ENCODE peak calls at places on chromosomes 3 and 15, in nine cellular contexts. Y is bronchial epithelial cell; Q is heart left ventricle; C is A549; R is astrocyte of the cerebellum; Z is Peyer's patch; X is fibroblast of pulmonary artery; G is MM.1S; D is CD8-positive, alpha-beta T cell. M is an unnamed sample.

GRCh38 chr15:71588746-71589145 is 221.6 kb upstream of the NR2E3 start:
- DNase-seq in Y (peak; percentile 68), X (peak; percentile 59), D (no peak), Q (no peak), C (peak; percentile 53), G (no peak), Z (no peak), R (peak; percentile 84), M (peak; percentile 30)

GRCh38 chr15:99564221-99565030 is 1.4 kb upstream of the MEF2A start:
- DNase-seq in Q (peak; percentile 30), Z (peak; percentile 20), Y (peak; percentile 19), D (no peak), G (no peak), C (no peak), X (peak; percentile 26), R (peak; percentile 81), M (no peak)

GRCh38 chr3:85535517-85535916 is 576.7 kb downstream of the CADM2 start:
- DNase-seq in Y (no peak), G (no peak), Q (no peak), X (no peak), D (no peak), R (no peak), C (no peak), Z (no peak), M (no peak)

GRCh38 chr3:137325170-137325569 is 367.4 kb downstream of the IL20RB start:
- DNase-seq in Z (no peak), R (no peak), D (no peak), G (no peak), Y (no peak), X (no peak), Q (no peak), C (no peak), M (no peak)

GRCh38 chr3:50274371-50275104 is 4.3 kb upstream of the LSMEM2 start:
- DNase-seq in Y (peak; percentile 51), X (peak; percentile 65), C (peak; percentile 50), D (peak; percentile 48), Q (peak; percentile 58), Z (peak; percentile 64), G (peak; percentile 69), R (no peak), M (no peak)

GRCh38 chr15:101293122-101293521 is 1.9 kb downstream of the SNRPA1 start:
- DNase-seq in D (no peak), Q (no peak), G (no peak), R (no peak), X (no peak), C (no peak), Z (peak; percentile 60), Y (peak; percentile 13), M (no peak)

GRCh38 chr3:171873561-171873960 is 30.4 kb downstream of the TMEM212 start:
- DNase-seq in C (peak; percentile 25), D (no peak), G (no peak), Z (no peak), Q (no peak), R (no peak), Y (peak; percentile 51), X (peak; percentile 68), M (no peak)

GRCh38 chr3:15205934-15206661 is at the start of gene CAPN7:
- DNase-seq in D (peak; percentile 88), R (peak; percentile 72), C (peak; percentile 87), Z (peak; percentile 96), Q (peak; percentile 96), Y (peak; percentile 79), X (peak; percentile 93), G (peak; percentile 96), M (peak; percentile 30)

GRCh38 chr3:159821737-159822136 is 166.9 kb upstream of the IL12A start:
- DNase-seq in G (no peak), D (no peak), Q (no peak), X (no peak), Y (no peak), Z (no peak), C (no peak), R (no peak), M (no peak)

GRCh38 chr15:67863442-67863987 is 23.7 kb upstream of the RNU6-1 start:
- DNase-seq in Q (peak; percentile 81), R (no peak), G (peak; percentile 72), X (peak; percentile 79), Y (peak; percentile 32), Z (peak; percentile 61), C (peak; percentile 87), D (peak; percentile 35), M (no peak)

GRCh38 chr3:141094851-141095545 is 43.9 kb downstream of the SPSB4 start:
- DNase-seq in D (no peak), Y (no peak), C (no peak), G (no peak), Z (peak; percentile 20), X (peak; percentile 64), Q (peak; percentile 88), R (peak; percentile 72), M (no peak)

GRCh38 chr3:149454746-149455145 is 19.8 kb upstream of the TM4SF4 start:
- DNase-seq in Q (no peak), D (no peak), R (no peak), Z (no peak), G (no peak), C (no peak), X (peak; percentile 59), Y (peak; percentile 6), M (no peak)

GRCh38 chr3:124881976-124882697 is 5.0 kb downstream of the ITGB5 start:
- DNase-seq in Z (no peak), D (no peak), Q (no peak), Y (no peak), R (no peak), C (no peak), G (no peak), X (no peak), M (no peak)

GRCh38 chr3:49198161-49198560 is 26.8 kb downstream of the KLHDC8B start:
- DNase-seq in Z (no peak), D (no peak), X (no peak), G (no peak), R (no peak), Y (no peak), Q (no peak), C (no peak), M (no peak)

GRCh38 chr3:63654246-63654645 is 1.8 kb downstream of the SNTN start:
- DNase-seq in D (no peak), Q (no peak), X (peak; percentile 7), Y (no peak), C (no peak), Z (no peak), R (no peak), G (no peak), M (no peak)

GRCh38 chr3:37934631-37935289 is 55.8 kb upstream of the VILL start:
- DNase-seq in X (peak; percentile 47), Z (no peak), D (no peak), G (no peak), Y (no peak), C (no peak), R (no peak), Q (no peak), M (no peak)

GRCh38 chr3:136235545-136235944 is 14.6 kb upstream of the PCCB start:
- DNase-seq in Y (no peak), Q (no peak), Z (no peak), C (no peak), R (no peak), X (no peak), G (no peak), D (no peak), M (no peak)

GRCh38 chr3:136237961-136238649 is 12.0 kb upstream of the PCCB start:
- DNase-seq in Z (no peak), D (no peak), Q (no peak), C (no peak), G (no peak), Y (no peak), R (no peak), X (no peak), M (no peak)

GRCh38 chr3:136239094-136239493 is 11.0 kb upstream of the PCCB start:
- DNase-seq in Z (no peak), X (no peak), G (no peak), Y (no peak), Q (no peak), D (no peak), C (no peak), R (no peak), M (no peak)

GRCh38 chr3:136237103-136237502 is 13.0 kb upstream of the PCCB start:
- DNase-seq in Y (no peak), D (no peak), Q (no peak), C (no peak), X (no peak), Z (no peak), R (no peak), G (no peak), M (no peak)

GRCh38 chr3:136236109-136236508 is 14.0 kb upstream of the PCCB start:
- DNase-seq in Y (no peak), C (no peak), Q (no peak), D (no peak), G (no peak), X (no peak), Z (no peak), R (no peak), M (no peak)
- H3K4me3 ChIP-seq in Y (no peak overlapping the region), C (no peak overlapping the region), Q (no peak overlapping the region), D (no peak overlapping the region), G (no peak overlapping the region), X (no peak overlapping the region), Z (no peak overlapping the region), R (no peak overlapping the region), M (no peak overlapping the region)

DNA sequence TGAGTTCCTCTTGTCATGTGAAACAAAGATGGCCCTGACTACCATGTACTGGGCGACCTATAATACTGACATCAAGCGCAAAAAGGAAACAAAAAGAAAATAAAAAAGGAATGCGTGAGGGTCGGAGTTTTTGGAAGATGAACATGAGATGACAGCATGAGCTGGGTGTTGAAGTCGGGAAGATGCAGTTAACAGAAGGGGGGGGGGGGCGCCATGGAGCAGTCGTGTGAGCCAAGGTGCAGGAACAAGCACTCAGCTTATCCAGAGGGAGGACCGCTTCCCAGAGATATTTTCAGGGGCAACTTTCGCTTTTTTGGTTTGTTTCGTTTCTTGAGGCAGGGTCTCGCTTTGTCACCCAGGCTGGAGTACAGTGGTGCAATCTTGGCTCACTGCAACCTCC is 110.2 kb downstream of the RORA start:
- DNase-seq in Z (no peak), G (no peak), C (no peak), R (no peak), D (no peak), Y (no peak), X (no peak), Q (no peak), M (no peak)
- TF ChIP-seq CTCF in Z (no peak), G (no peak), C (no peak), R (no peak), D (no peak), Y (peak; percentile 2), X (peak; percentile 12), Q (no peak), M (peak; percentile 26)

GRCh38 chr3:195150194-195151118 is 120.5 kb downstream of the XXYLT1 start:
- DNase-seq in X (peak; percentile 95), C (no peak), D (no peak), Y (peak; percentile 88), Q (peak; percentile 81), G (peak; percentile 74), Z (peak; percentile 66), R (no peak), M (no peak)
- H3K4me3 ChIP-seq in X (peak overlapping the region; percentile 34), C (no peak overlapping the region), D (peak overlapping the region; percentile 27), Y (peak overlapping the region; percentile 8), Q (peak overlapping the region; percentile 35), G (peak overlapping the region; percentile 36), Z (peak overlapping the region; percentile 4), R (no peak overlapping the region), M (no peak overlapping the region)

DNA sequence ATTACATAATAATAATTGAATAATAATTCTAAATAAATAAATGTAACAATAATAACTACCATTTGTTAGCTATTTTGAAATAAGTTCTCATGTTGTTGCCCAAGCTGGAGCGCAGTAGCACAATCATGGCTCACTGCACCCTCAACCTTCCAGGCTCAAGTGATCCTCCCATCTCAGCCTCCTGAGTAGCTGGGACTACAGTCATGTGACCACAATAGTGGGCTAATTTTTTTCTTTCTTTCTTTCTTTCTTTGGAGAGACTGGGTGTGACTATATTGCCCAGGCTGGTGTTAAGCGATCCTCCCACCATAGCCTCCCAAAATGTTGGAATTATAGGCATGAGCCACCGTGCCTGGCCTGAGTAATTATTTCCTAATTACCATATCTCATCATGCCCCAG is 30.9 kb upstream of the KCNMB3 start:
- DNase-seq in D (no peak), Y (no peak), C (no peak), X (no peak), Z (no peak), G (no peak), Q (no peak), R (no peak), M (no peak)
- TF ChIP-seq CTCF in D (no peak), Y (no peak), C (no peak), X (no peak), Z (no peak), G (no peak), Q (no peak), R (no peak), M (no peak)